ENCODE peak calls at places on chromosomes 11 and 22, in ten cellular contexts. T is HTR-8/SVneo; F is AG10803; O is GM13977; C is kidney; B is small intestine; L is epithelial cell of prostate; V is activated CD8-positive, alpha-beta memory T cell treated with anti-CD3 and anti-CD28 coated beads for 4 hours; Z is stimulated activated CD4-positive, alpha-beta T cell treated with anti-CD3 and anti-CD28 coated beads, Interleukin-2, amount 100 ng/mL, for 48 hours; U is kidney epithelial cell. R is an unnamed sample.

GRCh38 chr11:111457731-111458368 is 54.3 kb downstream of the BTG4 start:
- DNase-seq in C (no peak), T (no peak), Z (no peak), L (no peak), F (no peak), B (no peak), V (no peak), U (no peak), O (peak; percentile 9), R (no peak)

GRCh38 chr22:45999379-45999971 is 22.5 kb upstream of the WNT7B start:
- DNase-seq in T (no peak), U (no peak), V (no peak), O (no peak), B (no peak), C (peak; percentile 50), Z (no peak), F (no peak), L (no peak), R (no peak)

GRCh38 chr11:90250970-90251369 is 28.1 kb upstream of the CHORDC1 start:
- DNase-seq in L (no peak), Z (no peak), T (no peak), C (no peak), U (no peak), B (no peak), F (no peak), O (no peak), V (no peak), R (no peak)

GRCh38 chr11:134592391-134592990 is 180.4 kb upstream of the B3GAT1 start:
- DNase-seq in O (no peak), C (no peak), Z (peak; percentile 51), T (no peak), L (no peak), V (peak; percentile 10), B (peak; percentile 61), U (no peak), F (no peak), R (no peak)

GRCh38 chr22:19988965-19989724 is 27.5 kb downstream of the ARVCF start:
- DNase-seq in O (no peak), L (no peak), T (no peak), F (no peak), V (no peak), U (no peak), Z (no peak), C (peak; percentile 93), B (no peak), R (no peak)

GRCh38 chr11:69918231-69918937 is 99.2 kb upstream of the FGF3 start:
- DNase-seq in C (peak; percentile 79), Z (no peak), T (no peak), U (no peak), L (no peak), V (no peak), O (no peak), B (no peak), F (no peak), R (no peak)

GRCh38 chr11:35180311-35181233 is 41.6 kb downstream of the CD44 start:
- DNase-seq in V (no peak), U (no peak), C (no peak), L (no peak), T (no peak), Z (no peak), O (no peak), B (no peak), F (peak; percentile 52), R (no peak)

GRCh38 chr11:7353100-7353499 is 101.4 kb downstream of the SYT9 start:
- DNase-seq in V (no peak), T (no peak), O (peak; percentile 45), F (peak; percentile 32), Z (peak; percentile 1), B (peak; percentile 23), C (peak; percentile 29), L (no peak), U (no peak), R (no peak)

GRCh38 chr22:23168381-23169031 is 11.8 kb upstream of the BCR start:
- DNase-seq in C (peak; percentile 39), O (no peak), B (no peak), T (no peak), F (no peak), L (no peak), V (no peak), U (no peak), Z (no peak), R (no peak)

GRCh38 chr11:130488187-130489026 is 40.0 kb downstream of the ADAMTS15 start:
- DNase-seq in C (no peak), B (peak; percentile 44), L (no peak), U (no peak), V (no peak), Z (no peak), T (no peak), O (no peak), F (no peak), R (no peak)

GRCh38 chr11:48116843-48117242 is 99.8 kb upstream of the OR4B1 start:
- DNase-seq in U (no peak), T (no peak), B (no peak), V (no peak), C (no peak), F (no peak), Z (no peak), L (no peak), O (no peak), R (no peak)

GRCh38 chr11:65792456-65792855 is 5.6 kb downstream of the OVOL1 start:
- DNase-seq in T (no peak), O (no peak), B (no peak), L (no peak), C (peak; percentile 72), U (no peak), Z (no peak), V (no peak), F (no peak), R (no peak)

GRCh38 chr22:40076702-40077645 is 82.2 kb downstream of the FAM83F start:
- DNase-seq in U (no peak), C (no peak), V (no peak), B (no peak), L (no peak), Z (no peak), T (no peak), F (peak; percentile 8), O (no peak), R (peak; percentile 2)

GRCh38 chr22:27372969-27373670 is 428.4 kb downstream of the MN1 start:
- DNase-seq in V (no peak), B (peak; percentile 63), T (no peak), C (no peak), Z (no peak), U (no peak), F (no peak), L (peak; percentile 29), O (no peak), R (no peak)